ENCODE peak calls at places on chromosomes 6 and 20, in seven cellular contexts. U is NCI-H1694 treated with DMSO at 0.1 percent for 48 hours; H is brain microvascular endothelial cell; B is GM04503; P is G401; A is endothelial cell; R is effector memory CD8-positive, alpha-beta T cell. G is an unnamed sample.

GRCh38 chr6:4017847-4018193 is 61.1 kb downstream of the FAM217A start:
- DNase-seq in U (peak; percentile 73), H (peak; percentile 29), B (no peak), P (no peak), A (no peak), R (no peak), G (peak; percentile 54)

GRCh38 chr6:108974201-108974600 is 120.4 kb downstream of the SESN1 start:
- DNase-seq in U (no peak), H (no peak), B (no peak), P (no peak), A (no peak), R (no peak), G (no peak)

GRCh38 chr6:36820700-36821580 is 18.3 kb downstream of the CPNE5 start:
- DNase-seq in U (no peak), H (peak; percentile 61), B (peak; percentile 17), P (no peak), A (no peak), R (no peak), G (no peak)

GRCh38 chr20:53917145-53918009 is 153.0 kb downstream of the BCAS1 start:
- DNase-seq in U (no peak), H (peak; percentile 63), B (peak; percentile 84), P (peak; percentile 38), A (no peak), R (no peak), G (no peak)

GRCh38 chr6:159134701-159135364 is 34.4 kb upstream of the FNDC1 start:
- DNase-seq in U (peak; percentile 33), H (peak; percentile 53), B (no peak), P (peak; percentile 86), A (peak; percentile 79), R (peak; percentile 83), G (peak; percentile 20)

GRCh38 chr6:150068173-150068785 is 642 bp downstream of the ULBP3 start:
- DNase-seq in U (no peak), H (no peak), B (no peak), P (no peak), A (no peak), R (no peak), G (no peak)

GRCh38 chr6:146851837-146852236 is 253.1 kb downstream of the ADGB start:
- DNase-seq in U (no peak), H (peak; percentile 94), B (peak; percentile 73), P (no peak), A (no peak), R (no peak), G (no peak)

GRCh38 chr6:15404700-15404980 is 158.8 kb downstream of the JARID2 start:
- DNase-seq in U (no peak), H (no peak), B (no peak), P (no peak), A (no peak), R (no peak), G (no peak)

GRCh38 chr20:4038047-4038459 is 22.7 kb upstream of the RNF24 start:
- DNase-seq in U (no peak), H (peak; percentile 39), B (peak; percentile 56), P (no peak), A (no peak), R (peak; percentile 68), G (no peak)

GRCh38 chr6:30615958-30616810 is 859 bp downstream of the PPP1R10 start:
- DNase-seq in U (peak; percentile 38), H (no peak), B (no peak), P (peak; percentile 76), A (no peak), R (peak; percentile 50), G (no peak)

GRCh38 chr6:14026831-14027539 is 90.6 kb upstream of the CD83 start:
- DNase-seq in U (peak; percentile 34), H (no peak), B (peak; percentile 41), P (peak; percentile 96), A (no peak), R (no peak), G (no peak)

GRCh38 chr20:33410081-33410742 is 8.9 kb upstream of the CDK5RAP1 start:
- DNase-seq in U (no peak), H (no peak), B (no peak), P (no peak), A (no peak), R (no peak), G (no peak)

GRCh38 chr6:14086701-14087100 is 30.9 kb upstream of the CD83 start:
- DNase-seq in U (no peak), H (no peak), B (no peak), P (no peak), A (no peak), R (no peak), G (no peak)

GRCh38 chr20:62711703-62712101 is 3.1 kb downstream of the NTSR1 start:
- DNase-seq in U (no peak), H (no peak), B (no peak), P (peak; percentile 29), A (no peak), R (no peak), G (peak; percentile 84)

GRCh38 chr20:51890003-51890402 is 87.7 kb upstream of the SALL4 start:
- DNase-seq in U (no peak), H (no peak), B (no peak), P (no peak), A (no peak), R (no peak), G (no peak)

GRCh38 chr20:37209193-37209592 is 29.8 kb upstream of the MROH8 start:
- DNase-seq in U (no peak), H (no peak), B (no peak), P (no peak), A (no peak), R (no peak), G (no peak)

GRCh38 chr20:11814276-11814675 is 103.4 kb upstream of the BTBD3 start:
- DNase-seq in U (no peak), H (peak; percentile 78), B (peak; percentile 27), P (no peak), A (no peak), R (no peak), G (no peak)

GRCh38 chr6:159110013-159110412 is 59.2 kb upstream of the FNDC1 start:
- DNase-seq in U (peak; percentile 31), H (peak; percentile 68), B (peak; percentile 13), P (no peak), A (peak; percentile 49), R (peak; percentile 46), G (no peak)

GRCh38 chr6:94344866-94345265 is 925.5 kb upstream of the EPHA7 start:
- DNase-seq in U (no peak), H (no peak), B (no peak), P (no peak), A (no peak), R (no peak), G (no peak)

GRCh38 chr6:27630727-27631613 is 158.1 kb upstream of the ZNF184 start:
- DNase-seq in U (no peak), H (peak; percentile 82), B (no peak), P (peak; percentile 72), A (peak; percentile 69), R (no peak), G (peak; percentile 56)

GRCh38 chr6:149965191-149966020 is 1.7 kb downstream of the ULBP1 start:
- DNase-seq in U (no peak), H (no peak), B (no peak), P (peak; percentile 4), A (peak; percentile 51), R (peak; percentile 35), G (no peak)

GRCh38 chr6:151379933-151380847 is 11.2 kb downstream of the ZBTB2 start:
- DNase-seq in U (no peak), H (no peak), B (no peak), P (peak; percentile 41), A (no peak), R (peak; percentile 9), G (no peak)

GRCh38 chr6:125945378-125946141 is 11.0 kb upstream of the HINT3 start:
- DNase-seq in U (no peak), H (peak; percentile 88), B (no peak), P (no peak), A (no peak), R (no peak), G (no peak)

GRCh38 chr6:164109770-164110140 is 695.2 kb downstream of the QKI start:
- DNase-seq in U (no peak), H (no peak), B (no peak), P (no peak), A (peak; percentile 33), R (no peak), G (no peak)

GRCh38 chr6:144219056-144219685 is 66.0 kb upstream of the UTRN start:
- DNase-seq in U (peak; percentile 46), H (no peak), B (no peak), P (peak; percentile 53), A (no peak), R (no peak), G (peak; percentile 4)

GRCh38 chr6:115219645-115220044 is 841.0 kb downstream of the FRK start:
- DNase-seq in U (no peak), H (no peak), B (no peak), P (no peak), A (no peak), R (no peak), G (no peak)

GRCh38 chr20:19779634-19780033 is 21.6 kb downstream of the RIN2 start:
- DNase-seq in U (no peak), H (no peak), B (no peak), P (no peak), A (no peak), R (no peak), G (no peak)

GRCh38 chr6:160137989-160138835 is 16.6 kb downstream of the SLC22A1 start:
- DNase-seq in U (peak; percentile 1), H (peak; percentile 63), B (no peak), P (peak; percentile 35), A (peak; percentile 61), R (peak; percentile 64), G (peak; percentile 1)

GRCh38 chr6:109653264-109653663 is 37.7 kb downstream of the AK9 start:
- DNase-seq in U (no peak), H (no peak), B (no peak), P (no peak), A (no peak), R (no peak), G (no peak)

GRCh38 chr20:33305591-33306057 is 22.6 kb downstream of the BPIFB1 start:
- DNase-seq in U (no peak), H (peak; percentile 2), B (peak; percentile 27), P (no peak), A (no peak), R (no peak), G (no peak)

GRCh38 chr6:18215436-18215835 is 48.9 kb downstream of the DEK start:
- DNase-seq in U (no peak), H (no peak), B (no peak), P (no peak), A (no peak), R (no peak), G (no peak)

GRCh38 chr6:105509506-105510331 is 106.8 kb upstream of the PREP start:
- DNase-seq in U (no peak), H (peak; percentile 29), B (no peak), P (peak; percentile 86), A (peak; percentile 38), R (no peak), G (no peak)

GRCh38 chr6:132131777-132132176 is 180.6 kb upstream of the CCN2 start:
- DNase-seq in U (no peak), H (peak; percentile 99), B (peak; percentile 99), P (no peak), A (no peak), R (no peak), G (no peak)

GRCh38 chr6:138590796-138591709 is 91.8 kb upstream of the NHSL1 start:
- DNase-seq in U (peak; percentile 43), H (peak; percentile 72), B (peak; percentile 16), P (peak; percentile 79), A (peak; percentile 66), R (peak; percentile 43), G (no peak)

GRCh38 chr6:153085239-153085638 is 45.8 kb downstream of the RGS17 start:
- DNase-seq in U (no peak), H (no peak), B (no peak), P (no peak), A (no peak), R (no peak), G (no peak)

G was measured in COR-L47.